ENCODE peak calls at places on chromosomes 12 and 14, in nine cellular contexts. One of them, this sample, is unnamed.

GRCh38 chr12:97181571-97182265 is 274.7 kb downstream of the NEDD1 start:
- DNase-seq in psoas muscle: no peak
- DNase-seq in OCI-LY7: no peak
- DNase-seq in endothelial cell of umbilical vein: peak; percentile 24
- DNase-seq in right lobe of liver: no peak
- DNase-seq in cardiac muscle cell: no peak
- DNase-seq in transverse colon: no peak
- DNase-seq in lower lobe of right lung: no peak
- DNase-seq in tibial nerve: no peak
- DNase-seq in this sample: no peak

GRCh38 chr14:39431416-39432178 is 636 bp downstream of the FBXO33 start:
- DNase-seq in psoas muscle: peak; percentile 70
- DNase-seq in OCI-LY7: peak; percentile 72
- DNase-seq in endothelial cell of umbilical vein: peak; percentile 50
- DNase-seq in right lobe of liver: peak; percentile 64
- DNase-seq in cardiac muscle cell: peak; percentile 80
- DNase-seq in transverse colon: peak; percentile 57
- DNase-seq in lower lobe of right lung: peak; percentile 77
- DNase-seq in tibial nerve: peak; percentile 15
- DNase-seq in this sample: peak; percentile 47

GRCh38 chr14:49944501-49944900 is 51.6 kb downstream of the ARF6 start:
- DNase-seq in psoas muscle: no peak
- DNase-seq in OCI-LY7: no peak
- DNase-seq in endothelial cell of umbilical vein: no peak
- DNase-seq in right lobe of liver: no peak
- DNase-seq in cardiac muscle cell: no peak
- DNase-seq in transverse colon: no peak
- DNase-seq in lower lobe of right lung: no peak
- DNase-seq in tibial nerve: no peak
- DNase-seq in this sample: no peak

GRCh38 chr14:72781476-72782181 is 112.3 kb downstream of the DPF3 start:
- DNase-seq in psoas muscle: no peak
- DNase-seq in OCI-LY7: no peak
- DNase-seq in endothelial cell of umbilical vein: peak; percentile 59
- DNase-seq in right lobe of liver: no peak
- DNase-seq in cardiac muscle cell: no peak
- DNase-seq in transverse colon: no peak
- DNase-seq in lower lobe of right lung: no peak
- DNase-seq in tibial nerve: no peak
- DNase-seq in this sample: no peak

GRCh38 chr14:61672796-61673195 is 22.5 kb upstream of the HIF1A start:
- DNase-seq in psoas muscle: no peak
- DNase-seq in OCI-LY7: no peak
- DNase-seq in endothelial cell of umbilical vein: no peak
- DNase-seq in right lobe of liver: no peak
- DNase-seq in cardiac muscle cell: no peak
- DNase-seq in transverse colon: no peak
- DNase-seq in lower lobe of right lung: no peak
- DNase-seq in tibial nerve: no peak
- DNase-seq in this sample: no peak

GRCh38 chr12:91926810-91927209 is 218.8 kb downstream of the BTG1 start:
- DNase-seq in psoas muscle: no peak
- DNase-seq in OCI-LY7: no peak
- DNase-seq in endothelial cell of umbilical vein: peak; percentile 85
- DNase-seq in right lobe of liver: no peak
- DNase-seq in cardiac muscle cell: no peak
- DNase-seq in transverse colon: no peak
- DNase-seq in lower lobe of right lung: no peak
- DNase-seq in tibial nerve: no peak
- DNase-seq in this sample: no peak

GRCh38 chr14:103994535-103995184 is 52.3 kb upstream of the RD3L start:
- DNase-seq in psoas muscle: no peak
- DNase-seq in OCI-LY7: no peak
- DNase-seq in endothelial cell of umbilical vein: no peak
- DNase-seq in right lobe of liver: no peak
- DNase-seq in cardiac muscle cell: no peak
- DNase-seq in transverse colon: no peak
- DNase-seq in lower lobe of right lung: no peak
- DNase-seq in tibial nerve: no peak
- DNase-seq in this sample: no peak

GRCh38 chr12:113889806-113890581 is 76.1 kb downstream of the RBM19 start:
- DNase-seq in psoas muscle: no peak
- DNase-seq in OCI-LY7: no peak
- DNase-seq in endothelial cell of umbilical vein: no peak
- DNase-seq in right lobe of liver: no peak
- DNase-seq in cardiac muscle cell: no peak
- DNase-seq in transverse colon: no peak
- DNase-seq in lower lobe of right lung: no peak
- DNase-seq in tibial nerve: no peak
- DNase-seq in this sample: no peak

GRCh38 chr14:68278568-68279436 is 459.2 kb downstream of the RAD51B start:
- DNase-seq in psoas muscle: no peak
- DNase-seq in OCI-LY7: no peak
- DNase-seq in endothelial cell of umbilical vein: no peak
- DNase-seq in right lobe of liver: no peak
- DNase-seq in cardiac muscle cell: no peak
- DNase-seq in transverse colon: no peak
- DNase-seq in lower lobe of right lung: no peak
- DNase-seq in tibial nerve: no peak
- DNase-seq in this sample: no peak

GRCh38 chr12:52149651-52150241 is 42.1 kb downstream of the KRT80 start:
- DNase-seq in psoas muscle: no peak
- DNase-seq in OCI-LY7: no peak
- DNase-seq in endothelial cell of umbilical vein: no peak
- DNase-seq in right lobe of liver: no peak
- DNase-seq in cardiac muscle cell: no peak
- DNase-seq in transverse colon: no peak
- DNase-seq in lower lobe of right lung: no peak
- DNase-seq in tibial nerve: no peak
- DNase-seq in this sample: no peak

GRCh38 chr14:88542857-88543795 is 11.7 kb downstream of the PTPN21 start:
- DNase-seq in psoas muscle: no peak
- DNase-seq in OCI-LY7: no peak
- DNase-seq in endothelial cell of umbilical vein: no peak
- DNase-seq in right lobe of liver: no peak
- DNase-seq in cardiac muscle cell: no peak
- DNase-seq in transverse colon: peak; percentile 43
- DNase-seq in lower lobe of right lung: no peak
- DNase-seq in tibial nerve: no peak
- DNase-seq in this sample: no peak

GRCh38 chr14:83826838-83827237 is 1703.1 kb upstream of the FLRT2 start:
- DNase-seq in psoas muscle: no peak
- DNase-seq in OCI-LY7: no peak
- DNase-seq in endothelial cell of umbilical vein: no peak
- DNase-seq in right lobe of liver: no peak
- DNase-seq in cardiac muscle cell: no peak
- DNase-seq in transverse colon: no peak
- DNase-seq in lower lobe of right lung: no peak
- DNase-seq in tibial nerve: no peak
- DNase-seq in this sample: no peak

GRCh38 chr14:67480011-67480410 is 8.5 kb downstream of the TMEM229B start:
- DNase-seq in psoas muscle: no peak
- DNase-seq in OCI-LY7: peak; percentile 21
- DNase-seq in endothelial cell of umbilical vein: no peak
- DNase-seq in right lobe of liver: no peak
- DNase-seq in cardiac muscle cell: peak; percentile 53
- DNase-seq in transverse colon: no peak
- DNase-seq in lower lobe of right lung: no peak
- DNase-seq in tibial nerve: no peak
- DNase-seq in this sample: no peak

GRCh38 chr14:74610866-74611671 is 968 bp downstream of the LTBP2 start:
- DNase-seq in psoas muscle: no peak
- DNase-seq in OCI-LY7: no peak
- DNase-seq in endothelial cell of umbilical vein: peak; percentile 52
- DNase-seq in right lobe of liver: no peak
- DNase-seq in cardiac muscle cell: no peak
- DNase-seq in transverse colon: no peak
- DNase-seq in lower lobe of right lung: no peak
- DNase-seq in tibial nerve: no peak
- DNase-seq in this sample: no peak

GRCh38 chr14:59463773-59464650 is 1.2 kb downstream of the GPR135 start:
- DNase-seq in psoas muscle: peak; percentile 48
- DNase-seq in OCI-LY7: no peak
- DNase-seq in endothelial cell of umbilical vein: no peak
- DNase-seq in right lobe of liver: peak; percentile 16
- DNase-seq in cardiac muscle cell: no peak
- DNase-seq in transverse colon: peak; percentile 17
- DNase-seq in lower lobe of right lung: peak; percentile 51
- DNase-seq in tibial nerve: no peak
- DNase-seq in this sample: no peak
- H3K27ac ChIP-seq in psoas muscle: peak overlapping the region; percentile 62
- H3K27ac ChIP-seq in OCI-LY7: no peak overlapping the region
- H3K27ac ChIP-seq in endothelial cell of umbilical vein: no peak overlapping the region
- H3K27ac ChIP-seq in right lobe of liver: peak overlapping the region; percentile 2
- H3K27ac ChIP-seq in cardiac muscle cell: peak overlapping the region; percentile 8
- H3K27ac ChIP-seq in transverse colon: peak overlapping the region; percentile 85
- H3K27ac ChIP-seq in lower lobe of right lung: peak overlapping the region; percentile 53
- H3K27ac ChIP-seq in tibial nerve: peak overlapping the region; percentile 72
- H3K27ac ChIP-seq in this sample: peak overlapping the region; percentile 58

GRCh38 chr14:22540286-22540685 is 48.7 kb downstream of the DAD1 start:
- DNase-seq in psoas muscle: no peak
- DNase-seq in OCI-LY7: no peak
- DNase-seq in endothelial cell of umbilical vein: no peak
- DNase-seq in right lobe of liver: no peak
- DNase-seq in cardiac muscle cell: no peak
- DNase-seq in transverse colon: no peak
- DNase-seq in lower lobe of right lung: no peak
- DNase-seq in tibial nerve: no peak
- DNase-seq in this sample: no peak

GRCh38 chr14:22540811-22541360 is 48.1 kb downstream of the DAD1 start:
- DNase-seq in psoas muscle: no peak
- DNase-seq in OCI-LY7: no peak
- DNase-seq in endothelial cell of umbilical vein: no peak
- DNase-seq in right lobe of liver: no peak
- DNase-seq in cardiac muscle cell: no peak
- DNase-seq in transverse colon: no peak
- DNase-seq in lower lobe of right lung: no peak
- DNase-seq in tibial nerve: no peak
- DNase-seq in this sample: no peak

GRCh38 chr14:22541721-22542120 is 47.3 kb downstream of the DAD1 start:
- DNase-seq in psoas muscle: no peak
- DNase-seq in OCI-LY7: no peak
- DNase-seq in endothelial cell of umbilical vein: no peak
- DNase-seq in right lobe of liver: no peak
- DNase-seq in cardiac muscle cell: no peak
- DNase-seq in transverse colon: no peak
- DNase-seq in lower lobe of right lung: no peak
- DNase-seq in tibial nerve: no peak
- DNase-seq in this sample: no peak

GRCh38 chr14:22544406-22544805 is 44.6 kb downstream of the DAD1 start:
- DNase-seq in psoas muscle: no peak
- DNase-seq in OCI-LY7: no peak
- DNase-seq in endothelial cell of umbilical vein: no peak
- DNase-seq in right lobe of liver: no peak
- DNase-seq in cardiac muscle cell: no peak
- DNase-seq in transverse colon: no peak
- DNase-seq in lower lobe of right lung: no peak
- DNase-seq in tibial nerve: no peak
- DNase-seq in this sample: no peak

DNA sequence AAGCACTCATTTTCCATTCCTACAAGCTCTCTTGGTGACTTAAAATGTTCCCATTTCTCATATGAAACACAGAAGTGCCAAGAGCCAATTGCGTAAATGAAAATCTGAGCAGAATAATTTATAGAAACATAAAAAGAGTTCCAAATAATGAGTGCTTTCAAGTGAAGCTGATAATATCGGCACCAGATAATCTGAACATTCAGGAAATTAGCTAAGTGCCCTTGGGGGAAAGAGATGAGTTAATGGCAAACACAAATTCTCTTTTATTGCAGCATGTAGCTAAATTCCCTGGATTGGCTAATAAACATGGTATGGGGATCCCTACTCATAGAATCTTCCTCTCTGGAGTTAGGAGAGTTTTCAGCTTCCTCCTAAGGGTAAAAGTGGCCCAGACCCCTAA is 46.7 kb downstream of the DAD1 start:
- DNase-seq in psoas muscle: no peak
- DNase-seq in OCI-LY7: no peak
- DNase-seq in endothelial cell of umbilical vein: no peak
- DNase-seq in right lobe of liver: no peak
- DNase-seq in cardiac muscle cell: no peak
- DNase-seq in transverse colon: no peak
- DNase-seq in lower lobe of right lung: no peak
- DNase-seq in tibial nerve: no peak
- DNase-seq in this sample: no peak
- H3K27ac ChIP-seq in psoas muscle: no peak overlapping the region
- H3K27ac ChIP-seq in OCI-LY7: no peak overlapping the region
- H3K27ac ChIP-seq in endothelial cell of umbilical vein: no peak overlapping the region
- H3K27ac ChIP-seq in right lobe of liver: no peak overlapping the region
- H3K27ac ChIP-seq in cardiac muscle cell: no peak overlapping the region
- H3K27ac ChIP-seq in transverse colon: no peak overlapping the region
- H3K27ac ChIP-seq in lower lobe of right lung: no peak overlapping the region
- H3K27ac ChIP-seq in tibial nerve: no peak overlapping the region
- H3K27ac ChIP-seq in this sample: no peak overlapping the region

GRCh38 chr12:76946451-76946850 is 67.6 kb upstream of the CSRP2 start:
- DNase-seq in psoas muscle: no peak
- DNase-seq in OCI-LY7: no peak
- DNase-seq in endothelial cell of umbilical vein: no peak
- DNase-seq in right lobe of liver: no peak
- DNase-seq in cardiac muscle cell: no peak
- DNase-seq in transverse colon: no peak
- DNase-seq in lower lobe of right lung: no peak
- DNase-seq in tibial nerve: no peak
- DNase-seq in this sample: no peak

GRCh38 chr12:76945867-76946266 is 67.0 kb upstream of the CSRP2 start:
- DNase-seq in psoas muscle: no peak
- DNase-seq in OCI-LY7: no peak
- DNase-seq in endothelial cell of umbilical vein: no peak
- DNase-seq in right lobe of liver: no peak
- DNase-seq in cardiac muscle cell: no peak
- DNase-seq in transverse colon: no peak
- DNase-seq in lower lobe of right lung: no peak
- DNase-seq in tibial nerve: no peak
- DNase-seq in this sample: no peak

GRCh38 chr12:76943004-76943403 is 64.2 kb upstream of the CSRP2 start:
- DNase-seq in psoas muscle: no peak
- DNase-seq in OCI-LY7: no peak
- DNase-seq in endothelial cell of umbilical vein: no peak
- DNase-seq in right lobe of liver: no peak
- DNase-seq in cardiac muscle cell: no peak
- DNase-seq in transverse colon: no peak
- DNase-seq in lower lobe of right lung: no peak
- DNase-seq in tibial nerve: no peak
- DNase-seq in this sample: no peak

GRCh38 chr12:76947270-76947669 is 68.5 kb upstream of the CSRP2 start:
- DNase-seq in psoas muscle: no peak
- DNase-seq in OCI-LY7: no peak
- DNase-seq in endothelial cell of umbilical vein: no peak
- DNase-seq in right lobe of liver: no peak
- DNase-seq in cardiac muscle cell: no peak
- DNase-seq in transverse colon: no peak
- DNase-seq in lower lobe of right lung: no peak
- DNase-seq in tibial nerve: no peak
- DNase-seq in this sample: no peak

GRCh38 chr12:76944892-76945291 is 66.1 kb upstream of the CSRP2 start:
- DNase-seq in psoas muscle: no peak
- DNase-seq in OCI-LY7: no peak
- DNase-seq in endothelial cell of umbilical vein: no peak
- DNase-seq in right lobe of liver: no peak
- DNase-seq in cardiac muscle cell: no peak
- DNase-seq in transverse colon: no peak
- DNase-seq in lower lobe of right lung: no peak
- DNase-seq in tibial nerve: no peak
- DNase-seq in this sample: no peak
- H3K27ac ChIP-seq in psoas muscle: no peak overlapping the region
- H3K27ac ChIP-seq in OCI-LY7: no peak overlapping the region
- H3K27ac ChIP-seq in endothelial cell of umbilical vein: no peak overlapping the region
- H3K27ac ChIP-seq in right lobe of liver: no peak overlapping the region
- H3K27ac ChIP-seq in cardiac muscle cell: no peak overlapping the region
- H3K27ac ChIP-seq in transverse colon: no peak overlapping the region
- H3K27ac ChIP-seq in lower lobe of right lung: no peak overlapping the region
- H3K27ac ChIP-seq in tibial nerve: no peak overlapping the region
- H3K27ac ChIP-seq in this sample: no peak overlapping the region

GRCh38 chr12:49967042-49967776 is 5.5 kb downstream of the AQP5 start:
- DNase-seq in psoas muscle: peak; percentile 92
- DNase-seq in OCI-LY7: peak; percentile 86
- DNase-seq in endothelial cell of umbilical vein: peak; percentile 79
- DNase-seq in right lobe of liver: peak; percentile 91
- DNase-seq in cardiac muscle cell: peak; percentile 87
- DNase-seq in transverse colon: peak; percentile 94
- DNase-seq in lower lobe of right lung: peak; percentile 94
- DNase-seq in tibial nerve: peak; percentile 79
- DNase-seq in this sample: peak; percentile 75
- H3K27ac ChIP-seq in psoas muscle: no peak overlapping the region
- H3K27ac ChIP-seq in OCI-LY7: no peak overlapping the region
- H3K27ac ChIP-seq in endothelial cell of umbilical vein: no peak overlapping the region
- H3K27ac ChIP-seq in right lobe of liver: no peak overlapping the region
- H3K27ac ChIP-seq in cardiac muscle cell: no peak overlapping the region
- H3K27ac ChIP-seq in transverse colon: no peak overlapping the region
- H3K27ac ChIP-seq in lower lobe of right lung: no peak overlapping the region
- H3K27ac ChIP-seq in tibial nerve: no peak overlapping the region
- H3K27ac ChIP-seq in this sample: peak overlapping the region; percentile 87

This sample was measured in substantia nigra.